ENCODE peak calls at places on chromosome 1, in four cellular contexts. S is activated naive CD4-positive, alpha-beta T cell treated with anti-CD3 and anti-CD28 coated beads for 36 hours; Z is NCI-H510A treated with DMSO at 0.1 percent for 48 hours; I is naive thymus-derived CD4-positive, alpha-beta T cell. T is an unnamed sample.

GRCh38 chr1:212760126-212760823 is 31.3 kb downstream of the NSL1 start:
- DNase-seq in S (peak; percentile 75), Z (no peak), I (peak; percentile 49), T (no peak)

GRCh38 chr1:224540535-224540934 is 75.6 kb upstream of the CNIH3 start:
- DNase-seq in S (no peak), Z (no peak), I (no peak), T (no peak)

GRCh38 chr1:21894034-21894881 is 42.9 kb downstream of the HSPG2 start:
- DNase-seq in S (no peak), Z (no peak), I (no peak), T (no peak)

GRCh38 chr1:9728451-9729295 is 77.1 kb downstream of the PIK3CD start:
- DNase-seq in S (peak; percentile 84), Z (no peak), I (peak; percentile 91), T (no peak)

GRCh38 chr1:17630048-17630830 is 90.7 kb downstream of the ARHGEF10L start:
- DNase-seq in S (no peak), Z (no peak), I (no peak), T (no peak)

GRCh38 chr1:20546637-20547036 is 5.7 kb upstream of the FAM43B start:
- DNase-seq in S (no peak), Z (no peak), I (no peak), T (no peak)

GRCh38 chr1:26726784-26727183 is 31.0 kb downstream of the ARID1A start:
- DNase-seq in S (no peak), Z (no peak), I (no peak), T (no peak)

GRCh38 chr1:32394890-32395415 is 712 bp upstream of the BSDC1 start:
- DNase-seq in S (no peak), Z (peak; percentile 41), I (no peak), T (no peak)

GRCh38 chr1:111725192-111725591 is 14.0 kb downstream of the INKA2 start:
- DNase-seq in S (no peak), Z (no peak), I (no peak), T (no peak)

GRCh38 chr1:70190180-70190579 is 15.2 kb downstream of the LRRC40 start:
- DNase-seq in S (no peak), Z (no peak), I (no peak), T (no peak)